ENCODE peak calls at places on chromosomes 16 and 17, in nine cellular contexts. L is Calu3; K is hypothalamus; D is heart right ventricle; I is activated CD4-positive, alpha-beta T cell treated with anti-CD3 and anti-CD28 coated beads, Interleukin-2, amount 50 U/mL, for 4 hours; V is AG04450; X is neuronal stem cell; T is upper lobe of right lung; U is neural crest cell. J is an unnamed sample.

GRCh38 chr17:31093866-31094599 is 744 bp upstream of the NF1 start:
- DNase-seq in L (no peak), K (no peak), D (no peak), I (no peak), V (no peak), X (no peak), T (no peak), U (no peak), J (no peak)

GRCh38 chr16:26717826-26718225 is 348.9 kb upstream of the C16orf82 start:
- DNase-seq in L (no peak), K (peak), D (no peak), I (no peak), V (no peak), X (no peak), T (no peak), U (peak), J (no peak)

GRCh38 chr17:11671151-11671550 is 72.9 kb downstream of the DNAH9 start:
- DNase-seq in L (no peak), K (no peak), D (no peak), I (no peak), V (no peak), X (no peak), T (no peak), U (no peak), J (no peak)

GRCh38 chr17:62587554-62587953 is 39.9 kb upstream of the MRC2 start:
- DNase-seq in L (no peak), K (no peak), D (no peak), I (no peak), V (no peak), X (no peak), T (no peak), U (no peak), J (no peak)

GRCh38 chr17:1368588-1368987 is 31.4 kb downstream of the YWHAE start:
- DNase-seq in L (no peak), K (no peak), D (no peak), I (no peak), V (no peak), X (no peak), T (no peak), U (no peak), J (no peak)

GRCh38 chr17:75845933-75846700 is 1.9 kb upstream of the UNC13D start:
- DNase-seq in L (peak), K (no peak), D (no peak), I (no peak), V (no peak), X (no peak), T (no peak), U (no peak), J (no peak)

GRCh38 chr17:70187383-70187782 is 18.1 kb downstream of the KCNJ2 start:
- DNase-seq in L (no peak), K (no peak), D (no peak), I (no peak), V (no peak), X (no peak), T (no peak), U (no peak), J (no peak)

GRCh38 chr16:69089091-69089912 is 16.2 kb upstream of the HAS3 start:
- DNase-seq in L (peak), K (no peak), D (no peak), I (no peak), V (no peak), X (no peak), T (peak), U (no peak), J (no peak)

GRCh38 chr16:83285921-83286320 is 521.9 kb upstream of the HSBP1 start:
- DNase-seq in L (no peak), K (no peak), D (no peak), I (no peak), V (no peak), X (no peak), T (no peak), U (no peak), J (no peak)

GRCh38 chr17:65750678-65751077 is 189.2 kb upstream of the AXIN2 start:
- DNase-seq in L (peak), K (no peak), D (peak), I (peak), V (peak), X (no peak), T (peak), U (no peak), J (peak)

GRCh38 chr17:75096082-75096625 is 8.4 kb downstream of the SLC16A5 start:
- DNase-seq in L (peak), K (peak), D (peak), I (no peak), V (no peak), X (no peak), T (peak), U (no peak), J (no peak)

GRCh38 chr16:84700518-84701277 is 898 bp downstream of the USP10 start:
- DNase-seq in L (no peak), K (no peak), D (peak), I (peak), V (no peak), X (peak), T (no peak), U (no peak), J (peak)

GRCh38 chr16:4846503-4846900 is 586 bp downstream of the GLYR1 start:
- DNase-seq in L (peak), K (peak), D (peak), I (no peak), V (no peak), X (no peak), T (peak), U (peak), J (no peak)

GRCh38 chr17:13698832-13699231 is 97.1 kb upstream of the HS3ST3A1 start:
- DNase-seq in L (no peak), K (no peak), D (no peak), I (no peak), V (no peak), X (no peak), T (no peak), U (no peak), J (no peak)

GRCh38 chr16:30758988-30759461 is 2.8 kb downstream of the CFAP119 start:
- DNase-seq in L (no peak), K (no peak), D (no peak), I (no peak), V (no peak), X (no peak), T (peak), U (no peak), J (no peak)

GRCh38 chr16:3056336-3057180 is 8.9 kb upstream of the IL32 start:
- DNase-seq in L (no peak), K (no peak), D (no peak), I (no peak), V (no peak), X (no peak), T (no peak), U (no peak), J (no peak)

GRCh38 chr17:17528696-17529652 is 32.8 kb upstream of the RASD1 start:
- DNase-seq in L (no peak), K (no peak), D (no peak), I (no peak), V (no peak), X (no peak), T (no peak), U (no peak), J (no peak)

GRCh38 chr17:41710472-41711090 is 1.6 kb upstream of the GAST start:
- DNase-seq in L (no peak), K (peak), D (no peak), I (no peak), V (no peak), X (no peak), T (no peak), U (no peak), J (no peak)

GRCh38 chr17:62601438-62601837 is 26.0 kb upstream of the MRC2 start:
- DNase-seq in L (no peak), K (no peak), D (no peak), I (no peak), V (no peak), X (no peak), T (no peak), U (no peak), J (no peak)

GRCh38 chr17:4583796-4584124 is 569 bp upstream of the SMTNL2 start:
- DNase-seq in L (no peak), K (no peak), D (peak), I (no peak), V (no peak), X (no peak), T (no peak), U (peak), J (no peak)

GRCh38 chr16:51576498-51576897 is 425.4 kb upstream of the SALL1 start:
- DNase-seq in L (no peak), K (no peak), D (no peak), I (no peak), V (no peak), X (no peak), T (no peak), U (no peak), J (no peak)

GRCh38 chr17:36680701-36681202 is 79.4 kb downstream of the MRM1 start:
- DNase-seq in L (no peak), K (no peak), D (no peak), I (no peak), V (no peak), X (no peak), T (no peak), U (no peak), J (no peak)

GRCh38 chr16:88461291-88462269 is 8.5 kb downstream of the ZFPM1 start:
- DNase-seq in L (no peak), K (no peak), D (no peak), I (no peak), V (no peak), X (no peak), T (no peak), U (no peak), J (no peak)

GRCh38 chr16:28181557-28181914 is 30.2 kb downstream of the XPO6 start:
- DNase-seq in L (peak), K (no peak), D (peak), I (no peak), V (peak), X (no peak), T (no peak), U (no peak), J (no peak)

GRCh38 chr17:20988001-20988641 is 54.7 kb downstream of the USP22 start:
- DNase-seq in L (no peak), K (no peak), D (no peak), I (no peak), V (no peak), X (no peak), T (peak), U (no peak), J (no peak)

GRCh38 chr16:51767564-51767963 is 616.5 kb upstream of the SALL1 start:
- DNase-seq in L (no peak), K (no peak), D (no peak), I (no peak), V (no peak), X (no peak), T (no peak), U (no peak), J (no peak)

GRCh38 chr17:14737984-14738651 is 437.2 kb downstream of the HS3ST3B1 start:
- DNase-seq in L (peak), K (no peak), D (peak), I (no peak), V (peak), X (peak), T (peak), U (peak), J (no peak)

GRCh38 chr17:38672788-38673713 is 1.7 kb downstream of the EPOP start:
- DNase-seq in L (no peak), K (no peak), D (no peak), I (no peak), V (no peak), X (no peak), T (no peak), U (no peak), J (no peak)

GRCh38 chr17:19306160-19307111 is 56.1 kb downstream of the B9D1 start:
- DNase-seq in L (no peak), K (peak), D (no peak), I (no peak), V (no peak), X (no peak), T (peak), U (no peak), J (no peak)

GRCh38 chr16:67241008-67241900 is 6.0 kb downstream of the FHOD1 start:
- DNase-seq in L (peak), K (no peak), D (peak), I (no peak), V (peak), X (no peak), T (peak), U (no peak), J (no peak)

GRCh38 chr17:38587956-38588771 is 17.6 kb downstream of the SRCIN1 start:
- DNase-seq in L (no peak), K (no peak), D (no peak), I (no peak), V (no peak), X (no peak), T (no peak), U (no peak), J (no peak)

GRCh38 chr17:38893612-38894011 is 23.8 kb downstream of the LASP1 start:
- DNase-seq in L (no peak), K (peak), D (no peak), I (no peak), V (no peak), X (no peak), T (peak), U (no peak), J (no peak)

GRCh38 chr17:82329683-82330321 is 3.8 kb downstream of the SECTM1 start:
- DNase-seq in L (no peak), K (no peak), D (no peak), I (no peak), V (no peak), X (no peak), T (peak), U (no peak), J (no peak)

GRCh38 chr16:89693931-89694783 is 7.3 kb downstream of the SPATA2L start:
- DNase-seq in L (no peak), K (no peak), D (no peak), I (no peak), V (no peak), X (no peak), T (no peak), U (no peak), J (no peak)

GRCh38 chr17:58246104-58246740 is 7.8 kb downstream of the LPO start:
- DNase-seq in L (no peak), K (no peak), D (no peak), I (no peak), V (no peak), X (no peak), T (no peak), U (no peak), J (no peak)